ENCODE peak calls at places on chromosomes 5 and 9, in nine cellular contexts. U is prostate gland, B is osteoblast, C is mammary epithelial cell, A is fibroblast of lung, W is HCT116, Z is hepatocyte, M is body of pancreas, Q is psoas muscle. Y is an unnamed sample.

GRCh38 chr5:72366324-72366976 is 46.3 kb downstream of the PTCD2 start:
- DNase-seq in W (peak; percentile 39), B (no peak), Z (peak; percentile 86), M (peak; percentile 89), A (peak; percentile 72), U (peak; percentile 79), C (peak; percentile 61), Q (no peak), Y (peak; percentile 69)

GRCh38 chr9:134502261-134503211 is 139.1 kb upstream of the COL5A1 start:
- DNase-seq in U (no peak), W (no peak), Z (peak; percentile 94), Q (peak; percentile 89), A (peak; percentile 99), C (peak; percentile 64), M (peak; percentile 53), B (peak; percentile 100), Y (peak; percentile 45)

GRCh38 chr5:175663191-175664184 is 5.6 kb downstream of the HRH2 start:
- DNase-seq in U (no peak), Q (no peak), Z (no peak), W (no peak), M (no peak), A (no peak), B (no peak), C (no peak), Y (no peak)

GRCh38 chr9:128244443-128245226 is 31.2 kb downstream of the GOLGA2 start:
- DNase-seq in U (no peak), A (peak; percentile 79), Z (peak; percentile 92), Q (peak; percentile 92), W (no peak), M (peak; percentile 62), B (peak; percentile 97), C (no peak), Y (peak; percentile 65)

GRCh38 chr9:137373611-137373980 is 49.4 kb downstream of the EXD3 start:
- DNase-seq in A (no peak), Q (peak; percentile 46), U (no peak), W (no peak), B (peak; percentile 82), M (no peak), Z (no peak), C (no peak), Y (no peak)

GRCh38 chr9:121169094-121169601 is 32.5 kb downstream of the RAB14 start:
- DNase-seq in U (no peak), C (no peak), A (no peak), Z (no peak), W (no peak), M (no peak), B (peak; percentile 46), Q (no peak), Y (no peak)

GRCh38 chr9:69120380-69121154 is 53.5 kb upstream of the TJP2 start:
- DNase-seq in Q (no peak), A (peak; percentile 7), M (peak; percentile 97), Z (peak; percentile 91), C (peak; percentile 87), B (peak; percentile 85), U (peak; percentile 95), W (peak; percentile 83), Y (peak; percentile 95)

GRCh38 chr5:134267366-134268018 is 41.6 kb upstream of the PPP2CA start:
- DNase-seq in M (no peak), Q (no peak), W (no peak), C (no peak), B (peak; percentile 73), U (no peak), A (peak; percentile 40), Z (no peak), Y (no peak)

GRCh38 chr5:180215738-180216630 is 7.0 kb upstream of the RASGEF1C start:
- DNase-seq in W (no peak), U (no peak), B (no peak), A (no peak), M (no peak), Q (no peak), Z (no peak), C (no peak), Y (no peak)

GRCh38 chr5:154446183-154447073 is 631 bp downstream of the SAP30L start:
- DNase-seq in Z (peak; percentile 85), U (peak; percentile 43), M (peak; percentile 48), Q (peak; percentile 68), B (peak; percentile 95), A (peak; percentile 77), C (peak; percentile 64), W (no peak), Y (peak; percentile 65)

GRCh38 chr5:123803359-123803758 is 291.4 kb downstream of the CSNK1G3 start:
- DNase-seq in C (peak; percentile 43), U (no peak), A (no peak), W (no peak), M (no peak), Z (no peak), B (no peak), Q (no peak), Y (no peak)

GRCh38 chr9:121755581-121755980 is 104.1 kb downstream of the DAB2IP start:
- DNase-seq in Z (no peak), M (no peak), A (no peak), U (no peak), B (no peak), W (no peak), Q (no peak), C (no peak), Y (no peak)

GRCh38 chr9:71897573-71897972 is 13.4 kb downstream of the ABHD17B start:
- DNase-seq in B (no peak), A (no peak), U (no peak), C (no peak), Z (no peak), W (no peak), M (no peak), Q (no peak), Y (no peak)

GRCh38 chr9:130932220-130933069 is 6.6 kb downstream of the FIBCD1 start:
- DNase-seq in W (no peak), C (no peak), Q (peak; percentile 49), B (peak; percentile 95), U (no peak), Z (peak; percentile 63), M (no peak), A (no peak), Y (no peak)

GRCh38 chr5:68430282-68430681 is 214.7 kb downstream of the PIK3R1 start:
- DNase-seq in Q (no peak), B (no peak), U (no peak), C (no peak), A (no peak), Z (no peak), M (no peak), W (no peak), Y (no peak)

GRCh38 chr9:70127540-70128416 is 84.1 kb downstream of the MAMDC2 start:
- DNase-seq in C (no peak), B (no peak), Q (no peak), W (no peak), Z (no peak), M (no peak), A (no peak), U (no peak), Y (no peak)

GRCh38 chr5:158773151-158773550 is 326.6 kb downstream of the EBF1 start:
- DNase-seq in A (peak; percentile 9), W (no peak), Q (no peak), M (no peak), U (no peak), B (no peak), C (no peak), Z (no peak), Y (no peak)

GRCh38 chr5:158770506-158770905 is 329.2 kb downstream of the EBF1 start:
- DNase-seq in M (no peak), Q (no peak), C (peak; percentile 2), A (no peak), U (no peak), B (peak; percentile 72), Z (peak; percentile 22), W (peak; percentile 6), Y (no peak)

GRCh38 chr5:158765407-158765806 is 334.3 kb downstream of the EBF1 start:
- DNase-seq in Q (no peak), Z (no peak), C (no peak), A (no peak), U (no peak), B (no peak), M (no peak), W (no peak), Y (no peak)

GRCh38 chr5:158769702-158770101 is 330.0 kb downstream of the EBF1 start:
- DNase-seq in U (no peak), W (no peak), Q (no peak), A (peak; percentile 12), C (no peak), M (no peak), Z (no peak), B (no peak), Y (no peak)

GRCh38 chr5:158769079-158769478 is 330.6 kb downstream of the EBF1 start:
- DNase-seq in W (no peak), M (no peak), C (no peak), U (no peak), B (no peak), Q (no peak), A (peak; percentile 17), Z (no peak), Y (no peak)
- H3K4me1 ChIP-seq in W (no peaks in the 10 kb centered on the region), M (peaks cover 7% of the 10 kb centered on the region), C (no peaks in the 10 kb centered on the region), U (no peaks in the 10 kb centered on the region), B (peaks cover 12% of the 10 kb centered on the region), Q (peaks cover 2% of the 10 kb centered on the region), A (peaks cover 3% of the 10 kb centered on the region), Z (no peaks in the 10 kb centered on the region), Y (no peaks in the 10 kb centered on the region)

GRCh38 chr5:54412913-54413312 is 42.6 kb upstream of the HSPB3 start:
- DNase-seq in Q (no peak), U (no peak), B (no peak), Z (no peak), A (no peak), W (no peak), C (no peak), M (no peak), Y (no peak)

GRCh38 chr5:54415896-54416640 is 39.4 kb upstream of the HSPB3 start:
- DNase-seq in A (peak; percentile 40), W (no peak), U (no peak), C (peak; percentile 83), Z (no peak), B (peak; percentile 51), M (no peak), Q (no peak), Y (no peak)

GRCh38 chr5:54415147-54415546 is 40.4 kb upstream of the HSPB3 start:
- DNase-seq in A (no peak), U (no peak), W (no peak), Q (no peak), C (no peak), Z (no peak), B (no peak), M (no peak), Y (no peak)

GRCh38 chr5:54411176-54411575 is 44.3 kb upstream of the HSPB3 start:
- DNase-seq in C (no peak), M (no peak), A (no peak), Z (no peak), B (no peak), Q (no peak), W (no peak), U (no peak), Y (no peak)
- H3K36me3 ChIP-seq in C (no peaks in the 10 kb centered on the region), M (no peaks in the 10 kb centered on the region), A (no peaks in the 10 kb centered on the region), Z (no peaks in the 10 kb centered on the region), B (no peaks in the 10 kb centered on the region), Q (no peaks in the 10 kb centered on the region), W (no peaks in the 10 kb centered on the region), U (no peaks in the 10 kb centered on the region), Y (no peaks in the 10 kb centered on the region)

GRCh38 chr5:146796144-146796543 is 82.4 kb downstream of the PPP2R2B start:
- DNase-seq in A (peak; percentile 8), U (no peak), M (no peak), B (no peak), Z (no peak), W (no peak), Q (no peak), C (no peak), Y (no peak)
- H3K4me1 ChIP-seq in A (no peaks in the 10 kb centered on the region), U (no peaks in the 10 kb centered on the region), M (no peaks in the 10 kb centered on the region), B (no peaks in the 10 kb centered on the region), Z (no peaks in the 10 kb centered on the region), W (no peaks in the 10 kb centered on the region), Q (no peaks in the 10 kb centered on the region), C (no peaks in the 10 kb centered on the region), Y (no peaks in the 10 kb centered on the region)

GRCh38 chr5:149246906-149247305 is 24.8 kb upstream of the AFAP1L1 start:
- DNase-seq in B (no peak), Q (no peak), Z (no peak), U (no peak), M (no peak), C (no peak), A (no peak), W (no peak), Y (no peak)
- H3K36me3 ChIP-seq in B (no peaks in the 10 kb centered on the region), Q (peaks cover 93% of the 10 kb centered on the region), Z (no peaks in the 10 kb centered on the region), U (no peaks in the 10 kb centered on the region), M (no peaks in the 10 kb centered on the region), C (no peaks in the 10 kb centered on the region), A (peaks cover 23% of the 10 kb centered on the region), W (no peaks in the 10 kb centered on the region), Y (no peaks in the 10 kb centered on the region)